ENCODE peak calls at places on chromosomes 11 and 22, in nine cellular contexts. J is CD8-positive, alpha-beta T cell; Z is dorsolateral prefrontal cortex; Q is AG09309; V is cardiac muscle cell; B is CD4-positive, alpha-beta memory T cell; D is effector memory CD4-positive, alpha-beta T cell; R is AG10803; P is fibroblast of lung. L is an unnamed sample.

GRCh38 chr11:133669371-133670046 is 137.2 kb upstream of the OPCML start:
- DNase-seq in J (no peak), Z (no peak), Q (no peak), V (no peak), B (no peak), D (no peak), R (no peak), P (no peak), L (no peak)

GRCh38 chr11:3947084-3947483 is 91.6 kb downstream of the STIM1 start:
- DNase-seq in J (peak; percentile 64), Z (no peak), Q (no peak), V (peak; percentile 89), B (peak; percentile 81), D (peak; percentile 25), R (peak; percentile 78), P (peak; percentile 86), L (peak; percentile 60)

GRCh38 chr22:24219750-24220149 is 25.1 kb downstream of the GGT5 start:
- DNase-seq in J (no peak), Z (no peak), Q (no peak), V (no peak), B (no peak), D (no peak), R (no peak), P (no peak), L (no peak)

GRCh38 chr11:11568651-11569229 is 53.1 kb downstream of the GALNT18 start:
- DNase-seq in J (no peak), Z (no peak), Q (no peak), V (no peak), B (no peak), D (no peak), R (no peak), P (no peak), L (no peak)

GRCh38 chr11:96794152-96794551 is 404.3 kb downstream of the JRKL start:
- DNase-seq in J (no peak), Z (no peak), Q (no peak), V (no peak), B (no peak), D (no peak), R (no peak), P (no peak), L (no peak)

GRCh38 chr11:44409071-44409470 is 99.1 kb upstream of the ALX4 start:
- DNase-seq in J (no peak), Z (no peak), Q (no peak), V (no peak), B (no peak), D (no peak), R (no peak), P (no peak), L (no peak)

GRCh38 chr11:27616711-27617110 is 83.5 kb downstream of the BDNF start:
- DNase-seq in J (no peak), Z (no peak), Q (no peak), V (no peak), B (no peak), D (no peak), R (no peak), P (no peak), L (no peak)

GRCh38 chr22:39684702-39685281 is 114.2 kb downstream of the CACNA1I start:
- DNase-seq in J (no peak), Z (no peak), Q (no peak), V (no peak), B (peak; percentile 7), D (no peak), R (no peak), P (no peak), L (no peak)

GRCh38 chr11:91761406-91762027 is 463.1 kb upstream of the FAT3 start:
- DNase-seq in J (no peak), Z (no peak), Q (no peak), V (no peak), B (no peak), D (no peak), R (no peak), P (no peak), L (no peak)

GRCh38 chr22:20026204-20026908 is 5.4 kb downstream of the TANGO2 start:
- DNase-seq in J (no peak), Z (no peak), Q (no peak), V (no peak), B (no peak), D (no peak), R (no peak), P (no peak), L (no peak)

GRCh38 chr11:61195016-61195695 is 8.2 kb upstream of the PGA3 start:
- DNase-seq in J (no peak), Z (no peak), Q (no peak), V (no peak), B (no peak), D (no peak), R (no peak), P (no peak), L (no peak)

DNA sequence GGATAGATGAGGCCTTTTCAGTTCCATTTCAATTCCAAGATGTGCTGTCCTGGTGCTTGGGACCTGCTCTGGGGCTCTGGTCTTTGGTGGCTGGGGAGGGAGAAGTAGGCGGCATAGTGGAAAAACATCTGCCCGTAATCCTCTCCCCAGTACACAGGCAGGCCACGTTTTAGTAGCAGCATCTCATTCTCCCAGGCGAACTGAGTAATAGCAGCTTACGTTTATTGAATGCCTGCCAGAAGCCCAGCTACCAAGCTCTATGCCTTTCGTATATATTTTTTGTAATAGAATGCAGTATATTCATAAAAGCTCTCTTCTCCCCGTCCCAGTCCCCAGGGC is 11.4 kb downstream of the ACO2 start:
- DNase-seq in J (no peak), Z (peak; percentile 39), Q (no peak), V (no peak), B (no peak), D (no peak), R (peak; percentile 64), P (peak; percentile 86), L (no peak)
- H3K4me3 ChIP-seq in J (no peak overlapping the region), Z (peak overlapping the region; percentile 25), Q (no peak overlapping the region), V (no peak overlapping the region), B (no peak overlapping the region), D (no peak overlapping the region), R (no peak overlapping the region), P (no peak overlapping the region), L (no peak overlapping the region)

GRCh38 chr11:70498976-70499801 is 100.9 kb downstream of the CTTN start:
- DNase-seq in J (no peak), Z (no peak), Q (no peak), V (no peak), B (no peak), D (no peak), R (no peak), P (no peak), L (no peak)
- H3K4me3 ChIP-seq in J (no peak overlapping the region), Z (no peak overlapping the region), Q (no peak overlapping the region), V (no peak overlapping the region), B (no peak overlapping the region), D (no peak overlapping the region), R (no peak overlapping the region), P (no peak overlapping the region), L (no peak overlapping the region)

GRCh38 chr11:119363081-119363861 is 16.8 kb upstream of the MFRP start:
- DNase-seq in J (no peak), Z (no peak), Q (no peak), V (no peak), B (no peak), D (no peak), R (no peak), P (no peak), L (no peak)

GRCh38 chr11:119363874-119364590 is 17.5 kb downstream of the USP2 start:
- DNase-seq in J (no peak), Z (peak; percentile 78), Q (no peak), V (peak; percentile 46), B (no peak), D (peak; percentile 29), R (peak; percentile 24), P (no peak), L (no peak)

GRCh38 chr11:119361056-119361787 is 14.7 kb upstream of the MFRP start:
- DNase-seq in J (no peak), Z (peak; percentile 73), Q (peak; percentile 46), V (peak; percentile 58), B (no peak), D (no peak), R (peak; percentile 71), P (peak; percentile 85), L (no peak)

GRCh38 chr11:119361961-119362725 is 15.6 kb upstream of the MFRP start:
- DNase-seq in J (no peak), Z (no peak), Q (no peak), V (no peak), B (no peak), D (no peak), R (no peak), P (no peak), L (no peak)

DNA sequence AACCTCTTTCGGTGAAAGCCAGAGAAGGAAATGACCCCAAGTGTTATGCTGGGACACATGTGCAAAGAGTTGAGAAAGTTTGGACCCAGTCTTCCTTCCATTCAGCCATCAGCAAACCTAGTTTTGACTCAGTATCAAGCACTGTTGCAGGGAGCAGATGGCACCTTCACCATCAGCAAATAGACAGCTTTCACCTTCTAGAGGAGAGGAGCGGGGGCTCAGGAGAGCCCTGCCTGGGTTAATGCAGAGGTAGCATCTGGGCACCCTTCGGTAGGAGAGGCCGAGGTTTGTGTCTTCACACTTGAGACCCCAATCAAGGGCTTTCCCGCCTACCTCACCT is 16.2 kb upstream of the MFRP start:
- DNase-seq in J (no peak), Z (no peak), Q (no peak), V (no peak), B (no peak), D (no peak), R (no peak), P (no peak), L (no peak)
- H3K4me3 ChIP-seq in J (no peak overlapping the region), Z (peak overlapping the region; percentile 73), Q (no peak overlapping the region), V (peak overlapping the region; percentile 69), B (no peak overlapping the region), D (no peak overlapping the region), R (no peak overlapping the region), P (no peak overlapping the region), L (no peak overlapping the region)

DNA sequence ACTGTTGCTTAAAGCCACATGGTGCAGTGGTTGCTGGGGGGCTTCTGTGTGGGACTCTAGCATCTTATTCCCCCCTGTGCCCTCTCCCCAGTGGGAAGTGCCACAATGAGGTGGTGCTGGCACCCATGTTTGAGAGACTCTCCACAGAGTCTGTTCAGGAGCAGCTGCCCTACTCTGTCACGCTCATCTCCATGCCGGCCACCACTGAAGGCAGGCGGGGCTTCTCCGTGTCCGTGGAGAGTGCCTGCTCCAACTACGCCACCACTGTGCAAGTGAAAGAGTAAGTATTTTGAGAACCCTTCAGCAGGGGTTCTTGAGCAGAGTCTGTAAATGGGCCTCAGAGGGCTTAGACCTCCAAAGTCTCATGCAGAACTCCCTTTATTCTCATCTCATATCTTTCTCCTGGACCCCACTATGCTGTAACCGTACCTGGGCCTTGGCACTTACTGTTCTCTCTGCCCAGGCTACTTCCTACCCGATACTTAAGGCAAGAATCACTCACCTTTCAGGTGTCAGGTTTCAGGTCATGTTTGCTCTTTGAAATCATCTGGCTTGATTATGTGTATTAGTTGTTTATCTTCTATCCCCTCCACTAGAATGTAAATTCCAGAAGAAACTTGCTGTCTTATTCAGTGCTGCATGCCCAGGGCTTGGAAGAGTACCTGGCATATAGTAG is 32.4 kb downstream of the PIK3IP1 start:
- DNase-seq in J (no peak), Z (no peak), Q (no peak), V (no peak), B (no peak), D (no peak), R (no peak), P (no peak), L (no peak)
- H3K4me3 ChIP-seq in J (no peak overlapping the region), Z (no peak overlapping the region), Q (no peak overlapping the region), V (no peak overlapping the region), B (no peak overlapping the region), D (no peak overlapping the region), R (no peak overlapping the region), P (no peak overlapping the region), L (no peak overlapping the region)

GRCh38 chr22:17198188-17199130 is 20.8 kb downstream of the ADA2 start:
- DNase-seq in J (no peak), Z (no peak), Q (no peak), V (peak; percentile 59), B (no peak), D (no peak), R (no peak), P (no peak), L (no peak)
- H3K4me3 ChIP-seq in J (no peak overlapping the region), Z (peak overlapping the region; percentile 62), Q (no peak overlapping the region), V (no peak overlapping the region), B (no peak overlapping the region), D (no peak overlapping the region), R (peak overlapping the region; percentile 49), P (no peak overlapping the region), L (no peak overlapping the region)

L was measured in GM12864.